ENCODE peak calls at places on chromosomes 12 and 14, in five cellular contexts. S, Y, L, H and A are unnamed samples.

GRCh38 chr12:25018146-25018545 is 69.2 kb upstream of the BCAT1 start:
- DNase-seq in S (no peak), Y (no peak), L (no peak), H (no peak), A (no peak)

GRCh38 chr12:94597268-94597667 is 53.1 kb downstream of the TMCC3 start:
- DNase-seq in S (no peak), Y (no peak), L (no peak), H (no peak), A (no peak)

GRCh38 chr12:13154027-13154538 is 42.4 kb upstream of the EMP1 start:
- DNase-seq in S (no peak), Y (no peak), L (no peak), H (no peak), A (no peak)

GRCh38 chr12:50984899-50985298 is 32.6 kb downstream of the HIGD1C start:
- DNase-seq in S (no peak), Y (no peak), L (no peak), H (no peak), A (no peak)

GRCh38 chr12:32877670-32878459 is 18.7 kb downstream of the PKP2 start:
- DNase-seq in S (no peak), Y (peak; percentile 34), L (no peak), H (no peak), A (no peak)

GRCh38 chr14:64363265-64363840 is 24.8 kb upstream of the MTHFD1 start:
- DNase-seq in S (no peak), Y (no peak), L (no peak), H (no peak), A (no peak)

GRCh38 chr14:86787782-86788181 is 1205.2 kb downstream of the GALC start:
- DNase-seq in S (no peak), Y (no peak), L (no peak), H (no peak), A (no peak)

GRCh38 chr12:18546399-18546798 is 191.4 kb downstream of the PLCZ1 start:
- DNase-seq in S (no peak), Y (no peak), L (no peak), H (no peak), A (no peak)

GRCh38 chr14:99195602-99196309 is 76.2 kb downstream of the BCL11B start:
- DNase-seq in S (no peak), Y (no peak), L (peak; percentile 31), H (no peak), A (no peak)

GRCh38 chr14:77022219-77022852 is 6.2 kb downstream of the IRF2BPL start:
- DNase-seq in S (no peak), Y (no peak), L (no peak), H (no peak), A (no peak)

GRCh38 chr12:131943389-131943788 is 6.4 kb upstream of the EP400 start:
- DNase-seq in S (no peak), Y (no peak), L (peak; percentile 54), H (no peak), A (peak; percentile 34)

GRCh38 chr12:133225527-133225926 is 10.2 kb downstream of the ANHX start:
- DNase-seq in S (no peak), Y (no peak), L (no peak), H (no peak), A (no peak)
- H3K9me3 ChIP-seq in S (no peaks in the 10 kb centered on the region), Y (no peaks in the 10 kb centered on the region), L (no peaks in the 10 kb centered on the region), H (no peaks in the 10 kb centered on the region), A (peaks cover 4% of the 10 kb centered on the region)

DNA sequence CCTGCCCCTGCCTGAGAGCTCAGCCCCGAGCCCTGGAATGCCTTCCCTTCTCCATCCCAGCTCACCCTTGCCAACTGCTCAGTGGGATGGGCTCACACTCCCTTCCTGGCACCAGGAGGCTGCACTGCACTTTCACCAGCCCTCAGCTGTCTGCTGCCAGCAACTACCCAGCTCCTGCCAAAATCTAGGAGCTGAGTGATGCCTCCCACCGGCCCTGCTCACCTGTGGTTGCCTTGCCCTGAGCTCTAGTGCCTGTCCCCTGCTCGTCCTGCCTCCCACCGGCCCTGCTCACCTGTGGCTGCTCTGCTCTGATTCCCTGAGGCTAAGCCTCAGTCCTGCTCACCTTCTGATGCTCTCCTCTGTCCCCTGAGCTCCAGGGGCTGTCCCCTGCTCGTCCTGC is 119.8 kb downstream of the TMEM121 start:
- DNase-seq in S (no peak), Y (no peak), L (peak; percentile 73), H (no peak), A (no peak)
- H3K9me3 ChIP-seq in S (no peaks in the 10 kb centered on the region), Y (no peaks in the 10 kb centered on the region), L (no peaks in the 10 kb centered on the region), H (no peaks in the 10 kb centered on the region), A (no peaks in the 10 kb centered on the region)

DNA sequence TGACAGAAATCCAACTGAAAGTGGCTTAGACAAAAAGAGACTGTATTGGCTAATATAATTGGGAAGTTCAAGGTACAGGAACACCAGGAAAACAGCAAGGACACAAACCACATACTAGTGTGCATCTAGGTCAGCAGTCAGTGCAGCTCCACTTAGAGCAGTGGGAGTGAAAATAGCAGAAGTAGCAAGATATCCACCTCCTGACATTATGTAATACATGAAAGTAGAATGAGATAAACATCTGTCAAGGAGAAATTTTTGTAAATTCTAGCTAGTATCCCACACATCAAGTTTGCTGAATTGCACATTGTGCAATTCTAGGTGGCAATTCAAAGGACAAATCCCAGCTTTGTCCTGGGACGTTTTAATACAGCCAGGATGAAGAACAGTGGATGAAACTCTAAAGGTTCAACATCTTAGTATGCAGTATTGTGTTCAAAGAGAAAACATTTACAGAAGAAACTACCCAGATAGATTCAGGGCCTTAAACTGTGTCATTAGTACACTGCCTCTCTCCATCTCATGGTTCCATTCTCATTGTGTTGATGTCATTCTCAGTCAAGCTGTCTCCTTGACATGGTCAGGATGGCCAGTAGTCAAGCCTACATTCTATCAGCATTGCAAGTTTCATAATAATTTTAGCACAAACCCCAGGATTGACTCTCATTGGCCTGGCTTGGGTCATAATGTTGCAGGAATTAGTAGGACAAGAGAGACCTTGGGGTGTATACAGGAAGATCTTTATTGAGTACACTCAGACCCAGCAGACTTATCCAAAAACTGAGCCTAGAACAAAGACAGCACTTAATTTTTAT is 56.8 kb downstream of the SDR9C7 start:
- DNase-seq in S (no peak), Y (no peak), L (no peak), H (no peak), A (no peak)
- H3K9me3 ChIP-seq in S (no peaks in the 10 kb centered on the region), Y (peaks cover 10% of the 10 kb centered on the region), L (no peaks in the 10 kb centered on the region), H (no peaks in the 10 kb centered on the region), A (no peaks in the 10 kb centered on the region)

GRCh38 chr14:70943838-70944237 is 36.6 kb downstream of the PCNX1 start:
- DNase-seq in S (no peak), Y (no peak), L (no peak), H (no peak), A (no peak)
- H3K9me3 ChIP-seq in S (peaks cover 18% of the 10 kb centered on the region), Y (peaks cover 20% of the 10 kb centered on the region), L (peaks cover 7% of the 10 kb centered on the region), H (no peaks in the 10 kb centered on the region), A (peaks cover 14% of the 10 kb centered on the region)

GRCh38 chr12:31710021-31710818 is 18.6 kb downstream of the AMN1 start:
- DNase-seq in S (no peak), Y (no peak), L (no peak), H (no peak), A (no peak)
- H3K9me3 ChIP-seq in S (peaks cover 10% of the 10 kb centered on the region), Y (peaks cover 3% of the 10 kb centered on the region), L (peaks cover 4% of the 10 kb centered on the region), H (no peaks in the 10 kb centered on the region), A (no peaks in the 10 kb centered on the region)

GRCh38 chr14:38548091-38548490 is 292.2 kb upstream of the CLEC14A start:
- DNase-seq in S (no peak), Y (no peak), L (no peak), H (no peak), A (no peak)
- H3K9me3 ChIP-seq in S (no peaks in the 10 kb centered on the region), Y (no peaks in the 10 kb centered on the region), L (no peaks in the 10 kb centered on the region), H (no peaks in the 10 kb centered on the region), A (no peaks in the 10 kb centered on the region)

GRCh38 chr12:14698555-14698954 is 2.2 kb upstream of the GUCY2C start:
- DNase-seq in S (no peak), Y (no peak), L (no peak), H (no peak), A (no peak)

GRCh38 chr12:14694145-14694544 is 2.3 kb downstream of the GUCY2C start:
- DNase-seq in S (no peak), Y (no peak), L (no peak), H (no peak), A (no peak)

GRCh38 chr12:14696265-14696741 is at the start of gene GUCY2C:
- DNase-seq in S (no peak), Y (no peak), L (no peak), H (no peak), A (no peak)

GRCh38 chr12:14693116-14693515 is 3.3 kb downstream of the GUCY2C start:
- DNase-seq in S (no peak), Y (no peak), L (no peak), H (no peak), A (no peak)

DNA sequence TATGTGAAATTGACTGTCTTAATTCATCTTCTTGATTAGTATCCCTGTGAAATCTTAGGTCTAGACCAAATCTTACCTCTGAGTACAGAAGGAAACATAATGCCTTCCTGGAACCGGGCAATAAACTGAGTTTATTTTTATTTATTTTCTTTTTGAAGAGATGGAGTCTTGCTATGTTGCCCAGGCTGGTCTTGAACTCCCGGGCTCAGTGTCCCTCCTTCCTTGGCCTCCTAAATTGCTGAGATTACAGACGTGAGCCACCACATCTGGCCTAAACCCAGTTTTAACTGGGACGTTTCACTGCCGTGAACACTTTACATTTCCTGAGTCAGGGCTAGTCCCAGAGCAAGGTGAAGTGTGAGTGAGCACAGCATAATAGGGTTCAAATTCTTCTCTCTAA is 714 bp downstream of the GUCY2C start:
- DNase-seq in S (no peak), Y (no peak), L (no peak), H (no peak), A (no peak)
- H3K9me3 ChIP-seq in S (no peaks in the 10 kb centered on the region), Y (no peaks in the 10 kb centered on the region), L (no peaks in the 10 kb centered on the region), H (no peaks in the 10 kb centered on the region), A (no peaks in the 10 kb centered on the region)

GRCh38 chr14:94451826-94452225 is 774 bp downstream of the SERPINA11 start:
- DNase-seq in S (no peak), Y (no peak), L (no peak), H (no peak), A (no peak)
- H3K9me3 ChIP-seq in S (no peaks in the 10 kb centered on the region), Y (no peaks in the 10 kb centered on the region), L (no peaks in the 10 kb centered on the region), H (no peaks in the 10 kb centered on the region), A (no peaks in the 10 kb centered on the region)

DNA sequence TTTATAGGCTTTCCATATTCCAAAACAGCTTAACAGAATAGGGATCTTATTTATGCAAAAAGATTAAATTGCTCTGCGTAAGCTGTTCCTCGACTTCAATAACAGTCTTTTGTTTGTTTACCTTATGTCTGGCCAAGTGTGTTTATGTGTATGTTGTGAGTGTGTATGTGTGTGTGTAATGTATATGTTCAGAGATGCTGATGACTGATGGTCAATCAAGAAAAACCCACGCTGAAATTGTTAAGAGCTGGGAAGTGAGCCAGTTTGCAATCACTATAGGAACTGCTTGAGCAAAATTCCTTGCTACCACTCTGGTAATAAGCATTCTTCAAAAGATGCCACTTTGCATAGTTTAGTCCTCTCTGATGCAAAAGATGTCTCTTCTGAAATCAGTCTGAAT is 59.6 kb downstream of the PRKD1 start:
- DNase-seq in S (no peak), Y (no peak), L (no peak), H (no peak), A (no peak)
- H3K9me3 ChIP-seq in S (no peaks in the 10 kb centered on the region), Y (no peaks in the 10 kb centered on the region), L (no peaks in the 10 kb centered on the region), H (no peaks in the 10 kb centered on the region), A (no peaks in the 10 kb centered on the region)